ENCODE peak calls at places on chromosomes 2 and 18, in nine cellular contexts. B is astrocyte, W is epithelial cell of esophagus, U is left lung, H is PC-3, G is IMR-90, N is breast epithelium, V is neural crest cell, X is cardiac fibroblast. J is an unnamed sample.

GRCh38 chr2:21038403-21039073 is 5.3 kb downstream of the APOB start:
- DNase-seq in B (no peak), W (peak), U (no peak), H (no peak), G (no peak), N (no peak), V (no peak), X (peak), J (no peak)

GRCh38 chr2:52340185-52340584 is 1308.3 kb upstream of the NRXN1 start:
- DNase-seq in B (peak), W (no peak), U (no peak), H (no peak), G (peak), N (no peak), V (no peak), X (no peak), J (no peak)

GRCh38 chr18:26579941-26580618 is 31.7 kb upstream of the KCTD1 start:
- DNase-seq in B (peak), W (peak), U (peak), H (peak), G (no peak), N (no peak), V (no peak), X (peak), J (peak)

GRCh38 chr2:178934571-178934970 is 115.4 kb downstream of the CCDC141 start:
- DNase-seq in B (no peak), W (no peak), U (no peak), H (no peak), G (no peak), N (no peak), V (no peak), X (no peak), J (no peak)

GRCh38 chr2:18368008-18368407 is 192.4 kb downstream of the RDH14 start:
- DNase-seq in B (peak), W (peak), U (no peak), H (peak), G (peak), N (no peak), V (no peak), X (no peak), J (no peak)

GRCh38 chr2:133992454-133992853 is 261.4 kb upstream of the MGAT5 start:
- DNase-seq in B (no peak), W (no peak), U (no peak), H (no peak), G (no peak), N (no peak), V (no peak), X (no peak), J (no peak)

GRCh38 chr2:79585701-79586428 is 73.0 kb downstream of the CTNNA2 start:
- DNase-seq in B (peak), W (no peak), U (no peak), H (peak), G (peak), N (no peak), V (no peak), X (peak), J (no peak)

GRCh38 chr2:42846932-42847595 is 54.7 kb upstream of the HAAO start:
- DNase-seq in B (no peak), W (no peak), U (no peak), H (no peak), G (no peak), N (no peak), V (no peak), X (no peak), J (no peak)

GRCh38 chr2:58594175-58594574 is 353.1 kb upstream of the FANCL start:
- DNase-seq in B (no peak), W (peak), U (no peak), H (peak), G (no peak), N (no peak), V (no peak), X (no peak), J (peak)

GRCh38 chr2:97068074-97068473 is 26.6 kb downstream of the FAHD2B start:
- DNase-seq in B (no peak), W (no peak), U (no peak), H (no peak), G (no peak), N (no peak), V (no peak), X (peak), J (no peak)

GRCh38 chr18:60007641-60008040 is 107.8 kb downstream of the PMAIP1 start:
- DNase-seq in B (no peak), W (no peak), U (no peak), H (peak), G (no peak), N (no peak), V (no peak), X (no peak), J (no peak)

GRCh38 chr2:216774620-216775019 is 79.3 kb upstream of the IGFBP5 start:
- DNase-seq in B (peak), W (no peak), U (no peak), H (peak), G (peak), N (no peak), V (no peak), X (peak), J (no peak)

GRCh38 chr2:217010173-217010572 is 150.3 kb upstream of the TNP1 start:
- DNase-seq in B (no peak), W (no peak), U (no peak), H (no peak), G (peak), N (no peak), V (no peak), X (no peak), J (no peak)

GRCh38 chr2:177708106-177708505 is 315.5 kb downstream of the AGPS start:
- DNase-seq in B (no peak), W (no peak), U (no peak), H (no peak), G (no peak), N (no peak), V (no peak), X (no peak), J (no peak)

GRCh38 chr2:138630164-138630563 is 128.6 kb downstream of the SPOPL start:
- DNase-seq in B (no peak), W (peak), U (no peak), H (no peak), G (no peak), N (no peak), V (no peak), X (no peak), J (no peak)

GRCh38 chr2:168568476-168569227 is 112.6 kb downstream of the CERS6 start:
- DNase-seq in B (no peak), W (no peak), U (no peak), H (no peak), G (peak), N (no peak), V (no peak), X (peak), J (no peak)

GRCh38 chr2:158496986-158497385 is 40.2 kb downstream of the PKP4 start:
- DNase-seq in B (no peak), W (no peak), U (no peak), H (no peak), G (no peak), N (no peak), V (no peak), X (no peak), J (no peak)

GRCh38 chr18:42893991-42894390 is 221.5 kb downstream of the RIT2 start:
- DNase-seq in B (no peak), W (no peak), U (no peak), H (no peak), G (no peak), N (no peak), V (no peak), X (no peak), J (no peak)

GRCh38 chr18:9025104-9025838 is 77.2 kb upstream of the NDUFV2 start:
- DNase-seq in B (peak), W (peak), U (no peak), H (peak), G (peak), N (no peak), V (no peak), X (peak), J (no peak)

GRCh38 chr2:241967745-241968144 is 98.2 kb downstream of the RTP5 start:
- DNase-seq in B (no peak), W (no peak), U (no peak), H (no peak), G (no peak), N (no peak), V (no peak), X (no peak), J (no peak)

GRCh38 chr2:200794143-200794542 is 17.6 kb upstream of the BZW1 start:
- DNase-seq in B (no peak), W (no peak), U (no peak), H (peak), G (no peak), N (no peak), V (no peak), X (no peak), J (no peak)

GRCh38 chr2:158575051-158575635 is 118.4 kb downstream of the PKP4 start:
- DNase-seq in B (peak), W (no peak), U (no peak), H (no peak), G (peak), N (no peak), V (no peak), X (peak), J (no peak)

GRCh38 chr2:118221952-118222594 is 133.8 kb downstream of the INSIG2 start:
- DNase-seq in B (peak), W (peak), U (no peak), H (peak), G (peak), N (peak), V (peak), X (peak), J (peak)

GRCh38 chr2:143160732-143161707 is 31.8 kb downstream of the ARHGAP15 start:
- DNase-seq in B (no peak), W (no peak), U (no peak), H (no peak), G (no peak), N (no peak), V (no peak), X (no peak), J (no peak)

GRCh38 chr2:101983928-101984327 is 7.8 kb upstream of the IL1R2 start:
- DNase-seq in B (no peak), W (peak), U (no peak), H (peak), G (no peak), N (no peak), V (no peak), X (peak), J (no peak)

GRCh38 chr2:241309684-241310117 is 5.8 kb downstream of the HDLBP start:
- DNase-seq in B (peak), W (peak), U (no peak), H (no peak), G (peak), N (no peak), V (no peak), X (peak), J (no peak)

GRCh38 chr2:134405641-134406081 is 151.8 kb downstream of the MGAT5 start:
- DNase-seq in B (peak), W (peak), U (no peak), H (peak), G (peak), N (no peak), V (no peak), X (peak), J (no peak)

GRCh38 chr18:58242978-58243377 is 199.0 kb downstream of the NEDD4L start:
- DNase-seq in B (no peak), W (no peak), U (no peak), H (no peak), G (no peak), N (no peak), V (no peak), X (no peak), J (no peak)

GRCh38 chr2:111191877-111192276 is 71.2 kb downstream of the BCL2L11 start:
- DNase-seq in B (no peak), W (no peak), U (no peak), H (no peak), G (no peak), N (no peak), V (no peak), X (no peak), J (no peak)

GRCh38 chr2:9308186-9308955 is 101.8 kb downstream of the ASAP2 start:
- DNase-seq in B (peak), W (peak), U (no peak), H (peak), G (peak), N (no peak), V (no peak), X (peak), J (no peak)

GRCh38 chr18:35457140-35457704 is 40.5 kb downstream of the INO80C start:
- DNase-seq in B (no peak), W (peak), U (no peak), H (peak), G (no peak), N (no peak), V (no peak), X (peak), J (no peak)

GRCh38 chr2:17104454-17104853 is 413.8 kb downstream of the RAD51AP2 start:
- DNase-seq in B (peak), W (peak), U (no peak), H (no peak), G (peak), N (no peak), V (no peak), X (peak), J (no peak)

GRCh38 chr18:60193780-60194179 is 178.8 kb downstream of the MC4R start:
- DNase-seq in B (no peak), W (no peak), U (no peak), H (no peak), G (no peak), N (no peak), V (no peak), X (no peak), J (no peak)

GRCh38 chr18:24875761-24876160 is 415.3 kb downstream of the HRH4 start:
- DNase-seq in B (no peak), W (no peak), U (no peak), H (no peak), G (no peak), N (no peak), V (no peak), X (no peak), J (no peak)

GRCh38 chr2:71995067-71995665 is 152.5 kb downstream of the CYP26B1 start:
- DNase-seq in B (no peak), W (peak), U (no peak), H (peak), G (peak), N (no peak), V (no peak), X (peak), J (no peak)

GRCh38 chr2:241074065-241074818 is 27.8 kb downstream of the MTERF4 start:
- DNase-seq in B (no peak), W (no peak), U (no peak), H (no peak), G (no peak), N (no peak), V (no peak), X (no peak), J (no peak)

GRCh38 chr18:24015897-24016631 is 1.5 kb downstream of the TTC39C start:
- DNase-seq in B (no peak), W (no peak), U (no peak), H (no peak), G (no peak), N (no peak), V (no peak), X (no peak), J (no peak)

GRCh38 chr18:62420513-62421209 is 95.6 kb downstream of the TNFRSF11A start:
- DNase-seq in B (peak), W (peak), U (no peak), H (peak), G (peak), N (peak), V (no peak), X (peak), J (peak)

GRCh38 chr2:50398101-50398500 is 633.8 kb downstream of the NRXN1 start:
- DNase-seq in B (no peak), W (no peak), U (no peak), H (no peak), G (no peak), N (no peak), V (no peak), X (no peak), J (no peak)

GRCh38 chr2:50401772-50402653 is 629.9 kb downstream of the NRXN1 start:
- DNase-seq in B (peak), W (peak), U (peak), H (peak), G (peak), N (no peak), V (peak), X (peak), J (peak)

GRCh38 chr2:50402654-50402960 is 629.3 kb downstream of the NRXN1 start:
- DNase-seq in B (no peak), W (no peak), U (no peak), H (no peak), G (no peak), N (no peak), V (no peak), X (no peak), J (no peak)
- TF ChIP-seq CTCF in B (no peak), W (no peak), U (no peak), H (no peak), G (no peak), N (no peak), V (no peak), X (no peak), J (no peak)

GRCh38 chr2:34317797-34318196 is 718.7 kb upstream of the FAM98A start:
- DNase-seq in B (no peak), W (no peak), U (peak), H (no peak), G (no peak), N (no peak), V (no peak), X (no peak), J (no peak)
- TF ChIP-seq CTCF in B (no peak), W (no peak), U (no peak), H (no peak), G (no peak), N (no peak), V (no peak), X (no peak), J (no peak)

GRCh38 chr2:39664898-39665591 is 672 bp upstream of the TMEM178A start:
- DNase-seq in B (no peak), W (no peak), U (no peak), H (no peak), G (no peak), N (no peak), V (peak), X (no peak), J (no peak)
- TF ChIP-seq CTCF in B (no peak), W (no peak), U (no peak), H (no peak), G (no peak), N (no peak), V (no peak), X (no peak), J (no peak)

DNA sequence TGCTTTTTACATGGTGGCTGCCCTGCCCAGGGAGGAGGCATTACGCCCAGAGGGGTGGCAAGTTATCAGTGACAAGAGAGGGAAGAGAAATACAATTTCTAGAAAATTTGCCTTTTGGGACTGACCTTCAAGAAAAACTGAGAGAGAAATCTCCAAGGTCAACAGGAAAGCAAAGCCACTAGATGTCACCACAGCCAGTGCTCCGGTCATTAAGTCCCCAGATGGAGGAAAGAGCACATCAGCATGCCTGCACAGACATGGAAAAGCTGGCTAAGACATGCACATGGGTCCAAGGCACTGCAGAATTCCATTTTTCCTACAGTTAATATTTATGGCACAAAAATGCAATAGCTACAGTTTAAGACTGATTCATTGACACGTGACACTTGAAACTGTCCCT is 21.0 kb downstream of the FHL2 start:
- DNase-seq in B (no peak), W (no peak), U (no peak), H (no peak), G (no peak), N (no peak), V (no peak), X (peak), J (no peak)
- TF ChIP-seq CTCF in B (no peak), W (no peak), U (no peak), H (peak), G (no peak), N (no peak), V (no peak), X (no peak), J (no peak)